ENCODE peak calls at places on chromosomes 4 and X, in ten cellular contexts. M is GM23338, Q is pancreas, T is mucosa of descending colon, E is PC-3, C is left lung, W is A549, P is lung, Z is body of pancreas, L is psoas muscle. K is an unnamed sample.

GRCh38 chr4:148315049-148315448 is 127.2 kb downstream of the NR3C2 start:
- ATAC-seq in M (no peak), Q (no peak), T (no peak), E (no peak), C (peak; percentile 21), W (no peak), P (no peak), Z (no peak), L (peak; percentile 64), K (no peak)

GRCh38 chr4:29046716-29047115 is 1673.5 kb upstream of the PCDH7 start:
- ATAC-seq in M (no peak), Q (no peak), T (no peak), E (peak; percentile 64), C (no peak), W (no peak), P (no peak), Z (no peak), L (no peak), K (no peak)

GRCh38 chr4:108828620-108829019 is 65.8 kb upstream of the ETNPPL start:
- ATAC-seq in M (no peak), Q (no peak), T (peak; percentile 45), E (no peak), C (no peak), W (no peak), P (no peak), Z (no peak), L (no peak), K (no peak)

GRCh38 chr4:100086766-100087431 is 103.4 kb downstream of the DDIT4L start:
- ATAC-seq in M (peak; percentile 85), Q (peak; percentile 27), T (no peak), E (peak; percentile 42), C (no peak), W (no peak), P (no peak), Z (no peak), L (no peak), K (peak; percentile 53)

GRCh38 chr4:144646523-144647094 is 653 bp downstream of the HHIP start:
- ATAC-seq in M (peak; percentile 35), Q (peak; percentile 36), T (peak; percentile 38), E (peak; percentile 56), C (peak; percentile 37), W (peak; percentile 90), P (no peak), Z (peak; percentile 5), L (peak; percentile 19), K (peak; percentile 40)

GRCh38 chr4:109729155-109729562 is 711 bp downstream of the PLA2G12A start:
- ATAC-seq in M (peak; percentile 24), Q (peak; percentile 36), T (no peak), E (peak; percentile 6), C (peak; percentile 27), W (peak; percentile 43), P (peak; percentile 7), Z (peak; percentile 13), L (peak; percentile 21), K (peak; percentile 2)

GRCh38 chr4:186724048-186724860 is 598 bp upstream of the FAT1 start:
- ATAC-seq in M (peak; percentile 49), Q (peak; percentile 63), T (peak; percentile 31), E (peak; percentile 2), C (peak; percentile 44), W (peak; percentile 7), P (peak; percentile 32), Z (peak; percentile 63), L (peak; percentile 68), K (peak; percentile 46)

GRCh38 chr4:142035556-142035955 is 399.2 kb downstream of the IL15 start:
- ATAC-seq in M (no peak), Q (no peak), T (no peak), E (no peak), C (no peak), W (no peak), P (no peak), Z (no peak), L (no peak), K (no peak)

GRCh38 chr4:83054928-83055327 is 19.9 kb downstream of the COPS4 start:
- ATAC-seq in M (no peak), Q (no peak), T (no peak), E (peak; percentile 37), C (no peak), W (no peak), P (no peak), Z (no peak), L (no peak), K (no peak)

GRCh38 chrX:46599051-46599560 is 25.5 kb downstream of the CHST7 start:
- ATAC-seq in M (no peak), Q (no peak), T (no peak), E (peak; percentile 33), C (no peak), W (no peak), P (no peak), Z (no peak), L (no peak), K (no peak)

GRCh38 chr4:88706574-88706973 is 8.9 kb upstream of the NAP1L5 start:
- ATAC-seq in M (peak; percentile 86), Q (peak; percentile 97), T (no peak), E (peak; percentile 68), C (peak; percentile 92), W (peak; percentile 91), P (peak; percentile 66), Z (peak; percentile 90), L (peak; percentile 98), K (peak; percentile 64)

GRCh38 chr4:26964994-26965393 is 104.4 kb downstream of the STIM2 start:
- ATAC-seq in M (no peak), Q (no peak), T (no peak), E (no peak), C (no peak), W (no peak), P (no peak), Z (no peak), L (no peak), K (no peak)

GRCh38 chr4:16259531-16260246 is 33.4 kb upstream of the TAPT1 start:
- ATAC-seq in M (no peak), Q (no peak), T (no peak), E (no peak), C (no peak), W (no peak), P (no peak), Z (no peak), L (no peak), K (no peak)

GRCh38 chrX:140766024-140766611 is 56.6 kb downstream of the LINC00632 start:
- ATAC-seq in M (no peak), Q (peak; percentile 76), T (peak; percentile 51), E (no peak), C (peak; percentile 80), W (peak; percentile 40), P (no peak), Z (no peak), L (no peak), K (no peak)

GRCh38 chr4:147599764-147600163 is 17.4 kb upstream of the TMEM184C start:
- ATAC-seq in M (no peak), Q (no peak), T (no peak), E (no peak), C (no peak), W (no peak), P (no peak), Z (no peak), L (no peak), K (no peak)

GRCh38 chrX:108396188-108396885 is 41.9 kb downstream of the COL4A6 start:
- ATAC-seq in M (peak; percentile 90), Q (no peak), T (no peak), E (peak; percentile 6), C (no peak), W (peak; percentile 68), P (no peak), Z (no peak), L (no peak), K (no peak)

GRCh38 chrX:17597836-17598434 is 139.4 kb upstream of the SCML1 start:
- ATAC-seq in M (no peak), Q (peak; percentile 70), T (peak; percentile 62), E (no peak), C (peak; percentile 27), W (no peak), P (no peak), Z (peak; percentile 74), L (no peak), K (peak; percentile 66)

DNA sequence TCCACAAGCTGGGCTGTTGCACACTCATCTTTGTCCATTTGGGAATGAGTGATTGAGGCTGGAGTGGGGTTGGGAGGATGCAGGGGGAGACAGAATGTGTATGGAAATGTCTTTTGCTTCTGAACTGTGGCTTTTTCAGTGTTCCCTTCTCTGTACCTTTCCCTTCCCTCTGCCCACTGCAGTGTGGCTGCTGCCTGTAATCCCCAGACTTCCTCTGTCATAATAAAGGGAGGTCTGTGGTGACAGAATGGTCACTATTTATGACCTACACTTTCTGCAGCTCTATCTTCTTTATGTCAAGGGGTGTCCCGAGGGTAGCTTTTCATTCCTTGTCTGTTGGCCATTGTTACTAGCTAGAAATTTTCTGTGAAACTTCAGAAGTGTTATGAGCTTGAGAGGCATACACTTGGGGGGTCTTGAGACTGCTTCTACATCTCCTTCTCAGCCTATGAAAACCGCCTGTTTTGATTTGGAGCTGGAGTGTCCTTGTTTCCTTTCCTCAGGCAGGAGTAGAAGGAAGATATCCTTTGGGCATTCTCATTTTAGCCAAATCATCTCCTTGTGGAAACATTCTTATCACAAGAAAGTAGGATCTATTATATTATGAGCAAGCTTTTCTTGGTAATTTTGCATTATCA is 63.0 kb downstream of the ANK2 start:
- ATAC-seq in M (no peak), Q (no peak), T (no peak), E (no peak), C (no peak), W (no peak), P (no peak), Z (no peak), L (no peak), K (no peak)
- H3K4me1 ChIP-seq in M (peaks cover 19% of the 10 kb centered on the region), Q (no peaks in the 10 kb centered on the region), T (no peaks in the 10 kb centered on the region), E (no peaks in the 10 kb centered on the region), C (no peaks in the 10 kb centered on the region), W (no peaks in the 10 kb centered on the region), P (peaks cover 7% of the 10 kb centered on the region), Z (peaks cover 19% of the 10 kb centered on the region), L (no peaks in the 10 kb centered on the region), K (no peaks in the 10 kb centered on the region)

GRCh38 chr4:959338-960139 is 13.8 kb downstream of the DGKQ start:
- ATAC-seq in M (no peak), Q (no peak), T (no peak), E (no peak), C (no peak), W (no peak), P (no peak), Z (no peak), L (no peak), K (no peak)
- TF ChIP-seq CTCF in M (no peak), Q (no peak), T (no peak), E (no peak), C (no peak), W (no peak), P (no peak), Z (no peak), L (no peak), K (no peak)

DNA sequence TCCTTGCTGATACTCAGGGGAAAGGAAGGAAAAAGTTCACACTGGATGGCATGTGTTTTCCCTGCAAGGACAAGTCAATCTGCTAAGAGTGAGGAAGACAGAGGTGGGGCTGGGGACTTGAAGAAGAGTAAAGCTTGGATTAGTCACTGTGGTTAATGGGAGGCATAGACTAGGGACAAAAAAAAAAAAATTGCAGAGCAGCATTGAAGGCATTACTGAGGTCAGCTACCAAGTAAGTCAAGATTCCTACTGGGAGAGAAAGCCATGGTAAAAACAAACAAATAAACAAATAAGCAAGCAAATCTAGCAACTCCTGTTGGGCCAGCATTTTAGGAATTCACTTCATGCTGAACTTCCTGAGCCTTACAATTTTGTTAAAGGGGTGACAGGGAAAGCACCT is 58.2 kb upstream of the GPC4 start:
- ATAC-seq in M (no peak), Q (no peak), T (no peak), E (peak; percentile 49), C (no peak), W (no peak), P (no peak), Z (no peak), L (no peak), K (no peak)
- H3K4me3 ChIP-seq in M (no peak overlapping the region), Q (no peak overlapping the region), T (no peak overlapping the region), E (no peak overlapping the region), C (no peak overlapping the region), W (no peak overlapping the region), P (no peak overlapping the region), Z (no peak overlapping the region), L (no peak overlapping the region), K (no peak overlapping the region)

GRCh38 chr4:106314960-106315359 is 1.0 kb downstream of the TBCK start:
- ATAC-seq in M (no peak), Q (no peak), T (no peak), E (no peak), C (no peak), W (no peak), P (no peak), Z (no peak), L (no peak), K (no peak)
- H3K4me1 ChIP-seq in M (no peaks in the 10 kb centered on the region), Q (peaks cover 14% of the 10 kb centered on the region), T (peaks cover 8% of the 10 kb centered on the region), E (peaks cover 28% of the 10 kb centered on the region), C (peaks cover 22% of the 10 kb centered on the region), W (peaks cover 29% of the 10 kb centered on the region), P (peaks cover 11% of the 10 kb centered on the region), Z (peaks cover 36% of the 10 kb centered on the region), L (peaks cover 38% of the 10 kb centered on the region), K (peaks cover 10% of the 10 kb centered on the region)